ENCODE peak calls at places on chromosomes 4 and X, in ten cellular contexts. Q, E, C, P, W, D, H, R, K and N are unnamed samples.

GRCh38 chr4:41189076-41189475 is 25.3 kb downstream of the APBB2 start:
- DNase-seq in Q (no peak), E (no peak), C (no peak), P (no peak), W (no peak), D (no peak), H (no peak), R (no peak), K (no peak), N (no peak)

GRCh38 chr4:6902318-6903042 is 7.1 kb upstream of the TBC1D14 start:
- DNase-seq in Q (no peak), E (no peak), C (no peak), P (no peak), W (no peak), D (no peak), H (no peak), R (no peak), K (no peak), N (no peak)

GRCh38 chrX:154748712-154749339 is 2.1 kb downstream of the GAB3 start:
- DNase-seq in Q (peak; percentile 21), E (peak; percentile 21), C (peak; percentile 72), P (peak; percentile 69), W (peak; percentile 44), D (no peak), H (no peak), R (peak; percentile 60), K (peak; percentile 56), N (peak; percentile 6)

GRCh38 chr4:148487181-148487580 is 45.0 kb upstream of the NR3C2 start:
- DNase-seq in Q (no peak), E (no peak), C (no peak), P (no peak), W (no peak), D (no peak), H (no peak), R (no peak), K (no peak), N (no peak)

GRCh38 chrX:133726642-133727041 is 258.8 kb downstream of the GPC3 start:
- DNase-seq in Q (no peak), E (no peak), C (no peak), P (no peak), W (no peak), D (no peak), H (no peak), R (no peak), K (peak; percentile 1), N (no peak)

GRCh38 chr4:27703771-27704170 is 843.1 kb downstream of the STIM2 start:
- DNase-seq in Q (no peak), E (no peak), C (no peak), P (no peak), W (no peak), D (no peak), H (no peak), R (no peak), K (no peak), N (no peak)

GRCh38 chrX:16819634-16820033 is 33.4 kb downstream of the TXLNG start:
- DNase-seq in Q (no peak), E (no peak), C (no peak), P (no peak), W (no peak), D (no peak), H (no peak), R (no peak), K (no peak), N (no peak)

GRCh38 chr4:127479031-127479622 is 153.6 kb upstream of the INTU start:
- DNase-seq in Q (no peak), E (no peak), C (peak; percentile 76), P (peak; percentile 11), W (peak; percentile 15), D (no peak), H (no peak), R (no peak), K (peak; percentile 50), N (no peak)

GRCh38 chrX:137519459-137519858 is 46.5 kb upstream of the ZIC3 start:
- DNase-seq in Q (no peak), E (no peak), C (no peak), P (no peak), W (no peak), D (no peak), H (no peak), R (no peak), K (no peak), N (no peak)

GRCh38 chrX:121161501-121161933 is 114.1 kb downstream of the GLUD2 start:
- DNase-seq in Q (peak; percentile 2), E (no peak), C (peak; percentile 0), P (no peak), W (no peak), D (no peak), H (no peak), R (no peak), K (no peak), N (no peak)

GRCh38 chr4:53057679-53058078 is 195.6 kb downstream of the RASL11B start:
- DNase-seq in Q (no peak), E (no peak), C (no peak), P (no peak), W (no peak), D (no peak), H (no peak), R (no peak), K (no peak), N (no peak)

GRCh38 chr4:17605236-17605635 is 9.2 kb upstream of the MED28 start:
- DNase-seq in Q (no peak), E (no peak), C (no peak), P (no peak), W (no peak), D (no peak), H (no peak), R (no peak), K (no peak), N (no peak)

GRCh38 chr4:76156635-76157034 is 8.4 kb upstream of the NUP54 start:
- DNase-seq in Q (no peak), E (no peak), C (no peak), P (no peak), W (peak; percentile 6), D (no peak), H (no peak), R (no peak), K (no peak), N (no peak)

GRCh38 chrX:102044496-102044895 is 81.0 kb upstream of the TCEAL2 start:
- DNase-seq in Q (no peak), E (no peak), C (no peak), P (no peak), W (no peak), D (no peak), H (no peak), R (no peak), K (no peak), N (no peak)

GRCh38 chrX:20729421-20729820 is 462.7 kb upstream of the RPS6KA3 start:
- DNase-seq in Q (no peak), E (no peak), C (no peak), P (no peak), W (no peak), D (no peak), H (no peak), R (no peak), K (no peak), N (no peak)

GRCh38 chrX:132044953-132045352 is 21.9 kb downstream of the STK26 start:
- DNase-seq in Q (no peak), E (no peak), C (no peak), P (no peak), W (no peak), D (no peak), H (no peak), R (no peak), K (no peak), N (no peak)

GRCh38 chrX:29662101-29662500 is 553.3 kb upstream of the MAGEB2 start:
- DNase-seq in Q (no peak), E (no peak), C (no peak), P (peak; percentile 20), W (no peak), D (no peak), H (no peak), R (no peak), K (peak; percentile 90), N (no peak)

GRCh38 chrX:110418220-110418856 is 59.7 kb downstream of the RTL9 start:
- DNase-seq in Q (no peak), E (no peak), C (peak; percentile 64), P (peak; percentile 44), W (peak; percentile 57), D (no peak), H (no peak), R (no peak), K (peak; percentile 49), N (no peak)

GRCh38 chr4:182188622-182189021 is 54.6 kb upstream of the TENM3 start:
- DNase-seq in Q (no peak), E (no peak), C (no peak), P (no peak), W (no peak), D (no peak), H (no peak), R (no peak), K (no peak), N (no peak)

GRCh38 chr4:89836031-89836777 is 757 bp downstream of the SNCA start:
- DNase-seq in Q (no peak), E (no peak), C (peak; percentile 61), P (no peak), W (peak; percentile 56), D (no peak), H (no peak), R (no peak), K (no peak), N (no peak)

GRCh38 chrX:68940601-68941000 is 111.8 kb downstream of the EFNB1 start:
- DNase-seq in Q (no peak), E (no peak), C (no peak), P (no peak), W (no peak), D (no peak), H (no peak), R (no peak), K (no peak), N (no peak)

GRCh38 chr4:148447672-148448071 is 5.5 kb upstream of the NR3C2 start:
- DNase-seq in Q (no peak), E (peak; percentile 23), C (no peak), P (no peak), W (no peak), D (no peak), H (no peak), R (no peak), K (no peak), N (peak; percentile 29)

GRCh38 chrX:47623540-47624027 is 3.9 kb upstream of the SYN1 start:
- DNase-seq in Q (peak; percentile 28), E (peak; percentile 12), C (peak; percentile 90), P (peak; percentile 57), W (peak; percentile 80), D (peak; percentile 38), H (no peak), R (peak; percentile 34), K (peak; percentile 74), N (peak; percentile 39)

GRCh38 chr4:3291969-3292570 is 751 bp upstream of the RGS12 start:
- DNase-seq in Q (peak; percentile 23), E (no peak), C (peak; percentile 57), P (no peak), W (no peak), D (peak; percentile 73), H (peak; percentile 53), R (peak; percentile 22), K (peak; percentile 42), N (no peak)